ENCODE peak calls at places on chromosome 1, in four cellular contexts. W is AML-193; Q is cardiac muscle cell; Y is stimulated activated CD8-positive, alpha-beta memory T cell treated with anti-CD3 and anti-CD28 coated beads, Interleukin-15, amount 100 ng/mL, for 24 hours. E is an unnamed sample.

GRCh38 chr1:19311503-19311930 is 427 bp downstream of the AKR7A2 start:
- DNase-seq in Y (no peak), W (no peak), Q (no peak), E (no peak)

GRCh38 chr1:13792429-13792828 is 92.4 kb downstream of the PRDM2 start:
- DNase-seq in Q (no peak), Y (no peak), W (no peak), E (no peak)

GRCh38 chr1:203536981-203537455 is 43.1 kb downstream of the OPTC start:
- DNase-seq in Q (peak; percentile 94), Y (no peak), W (no peak), E (no peak)

GRCh38 chr1:155645648-155646047 is 35.6 kb downstream of the MSTO1 start:
- DNase-seq in W (no peak), Y (no peak), Q (peak; percentile 52), E (no peak)

GRCh38 chr1:205480349-205481278 is 23.9 kb upstream of the CDK18 start:
- DNase-seq in Y (peak; percentile 21), W (no peak), Q (no peak), E (no peak)

GRCh38 chr1:16172964-16173446 is 17.1 kb upstream of the EPHA2 start:
- DNase-seq in Y (no peak), W (peak; percentile 65), Q (peak; percentile 56), E (no peak)

GRCh38 chr1:170929412-170929834 is 5.9 kb upstream of the MROH9 start:
- DNase-seq in Y (no peak), W (no peak), Q (peak; percentile 64), E (no peak)

GRCh38 chr1:203351037-203351625 is at the start of gene FMOD:
- DNase-seq in Q (peak; percentile 91), W (no peak), Y (no peak), E (no peak)

GRCh38 chr1:200306954-200307754 is 102.7 kb downstream of the ZNF281 start:
- DNase-seq in Q (peak; percentile 56), Y (no peak), W (peak; percentile 50), E (peak; percentile 20)

GRCh38 chr1:225541383-225541782 is 111.5 kb downstream of the ENAH start:
- DNase-seq in Q (no peak), Y (no peak), W (no peak), E (no peak)

GRCh38 chr1:101479945-101480344 is 243.1 kb downstream of the S1PR1 start:
- DNase-seq in Q (no peak), W (no peak), Y (no peak), E (no peak)

E was measured in NCI-H2227 treated with DMSO at 0.1 percent for 48 hours.